ENCODE peak calls at places on chromosomes 3 and 15, in ten cellular contexts. One of them, this sample, is unnamed. For H3K27me3 and H3K4me1, the result is how much of the 10 kb centered on the place peaks cover.

GRCh38 chr3:151871639-151872468 is 1.6 kb upstream of the SUCNR1 start:
- DNase-seq in thoracic aorta: no peak
- DNase-seq in effector memory CD4-positive, alpha-beta T cell: no peak
- DNase-seq in transverse colon: no peak
- DNase-seq in aorta: no peak
- DNase-seq in stomach: no peak
- DNase-seq in CD8-positive, alpha-beta T cell: no peak
- DNase-seq in naive thymus-derived CD4-positive, alpha-beta T cell: no peak
- DNase-seq in tibial artery: no peak
- DNase-seq in astrocyte: no peak
- DNase-seq in this sample: no peak

GRCh38 chr3:47225310-47225906 is 57.2 kb downstream of the KIF9 start:
- DNase-seq in astrocyte: no peak
- DNase-seq in effector memory CD4-positive, alpha-beta T cell: no peak
- DNase-seq in naive thymus-derived CD4-positive, alpha-beta T cell: no peak
- DNase-seq in tibial artery: peak
- DNase-seq in stomach: no peak
- DNase-seq in thoracic aorta: no peak
- DNase-seq in CD8-positive, alpha-beta T cell: no peak
- DNase-seq in aorta: no peak
- DNase-seq in transverse colon: peak
- DNase-seq in this sample: no peak

GRCh38 chr3:65714138-65714537 is 324.6 kb downstream of the MAGI1 start:
- DNase-seq in naive thymus-derived CD4-positive, alpha-beta T cell: no peak
- DNase-seq in transverse colon: no peak
- DNase-seq in thoracic aorta: no peak
- DNase-seq in tibial artery: peak
- DNase-seq in aorta: no peak
- DNase-seq in CD8-positive, alpha-beta T cell: no peak
- DNase-seq in stomach: no peak
- DNase-seq in effector memory CD4-positive, alpha-beta T cell: no peak
- DNase-seq in astrocyte: peak
- DNase-seq in this sample: no peak

GRCh38 chr15:34206016-34206415 is 3.9 kb downstream of the KATNBL1 start:
- DNase-seq in aorta: no peak
- DNase-seq in astrocyte: peak
- DNase-seq in thoracic aorta: no peak
- DNase-seq in tibial artery: no peak
- DNase-seq in stomach: no peak
- DNase-seq in transverse colon: no peak
- DNase-seq in CD8-positive, alpha-beta T cell: no peak
- DNase-seq in effector memory CD4-positive, alpha-beta T cell: no peak
- DNase-seq in naive thymus-derived CD4-positive, alpha-beta T cell: no peak
- DNase-seq in this sample: no peak

GRCh38 chr15:70259030-70259424 is 161.3 kb upstream of the TLE3 start:
- DNase-seq in stomach: peak
- DNase-seq in naive thymus-derived CD4-positive, alpha-beta T cell: peak
- DNase-seq in tibial artery: peak
- DNase-seq in thoracic aorta: no peak
- DNase-seq in transverse colon: peak
- DNase-seq in aorta: peak
- DNase-seq in effector memory CD4-positive, alpha-beta T cell: peak
- DNase-seq in astrocyte: peak
- DNase-seq in CD8-positive, alpha-beta T cell: peak
- DNase-seq in this sample: peak

GRCh38 chr3:51982352-51982837 is 940 bp upstream of the ACY1 start:
- DNase-seq in astrocyte: no peak
- DNase-seq in stomach: peak
- DNase-seq in thoracic aorta: no peak
- DNase-seq in tibial artery: no peak
- DNase-seq in aorta: no peak
- DNase-seq in CD8-positive, alpha-beta T cell: no peak
- DNase-seq in effector memory CD4-positive, alpha-beta T cell: no peak
- DNase-seq in naive thymus-derived CD4-positive, alpha-beta T cell: no peak
- DNase-seq in transverse colon: peak
- DNase-seq in this sample: no peak

GRCh38 chr3:107431048-107431297 is 53.7 kb downstream of the CCDC54 start:
- DNase-seq in transverse colon: peak
- DNase-seq in CD8-positive, alpha-beta T cell: no peak
- DNase-seq in aorta: no peak
- DNase-seq in stomach: no peak
- DNase-seq in tibial artery: peak
- DNase-seq in thoracic aorta: no peak
- DNase-seq in naive thymus-derived CD4-positive, alpha-beta T cell: peak
- DNase-seq in astrocyte: no peak
- DNase-seq in effector memory CD4-positive, alpha-beta T cell: no peak
- DNase-seq in this sample: no peak

GRCh38 chr3:50575372-50575771 is 6.0 kb downstream of the HEMK1 start:
- DNase-seq in effector memory CD4-positive, alpha-beta T cell: no peak
- DNase-seq in CD8-positive, alpha-beta T cell: no peak
- DNase-seq in stomach: no peak
- DNase-seq in thoracic aorta: no peak
- DNase-seq in transverse colon: no peak
- DNase-seq in aorta: no peak
- DNase-seq in naive thymus-derived CD4-positive, alpha-beta T cell: no peak
- DNase-seq in astrocyte: no peak
- DNase-seq in tibial artery: no peak
- DNase-seq in this sample: no peak

GRCh38 chr3:156957715-156958114 is 131.6 kb downstream of the LEKR1 start:
- DNase-seq in transverse colon: no peak
- DNase-seq in stomach: no peak
- DNase-seq in astrocyte: no peak
- DNase-seq in aorta: no peak
- DNase-seq in naive thymus-derived CD4-positive, alpha-beta T cell: no peak
- DNase-seq in thoracic aorta: no peak
- DNase-seq in tibial artery: no peak
- DNase-seq in CD8-positive, alpha-beta T cell: no peak
- DNase-seq in effector memory CD4-positive, alpha-beta T cell: no peak
- DNase-seq in this sample: no peak

GRCh38 chr3:147200545-147200944 is 205.8 kb downstream of the ZIC4 start:
- DNase-seq in astrocyte: peak
- DNase-seq in aorta: no peak
- DNase-seq in transverse colon: no peak
- DNase-seq in naive thymus-derived CD4-positive, alpha-beta T cell: no peak
- DNase-seq in thoracic aorta: no peak
- DNase-seq in CD8-positive, alpha-beta T cell: no peak
- DNase-seq in effector memory CD4-positive, alpha-beta T cell: no peak
- DNase-seq in tibial artery: no peak
- DNase-seq in stomach: no peak
- DNase-seq in this sample: no peak

GRCh38 chr3:184604039-184604955 is 42.7 kb downstream of the EPHB3 start:
- DNase-seq in CD8-positive, alpha-beta T cell: no peak
- DNase-seq in transverse colon: no peak
- DNase-seq in tibial artery: no peak
- DNase-seq in naive thymus-derived CD4-positive, alpha-beta T cell: no peak
- DNase-seq in thoracic aorta: no peak
- DNase-seq in stomach: no peak
- DNase-seq in aorta: no peak
- DNase-seq in astrocyte: no peak
- DNase-seq in effector memory CD4-positive, alpha-beta T cell: no peak
- DNase-seq in this sample: no peak

GRCh38 chr3:157586293-157586692 is 83.1 kb upstream of the VEPH1 start:
- DNase-seq in CD8-positive, alpha-beta T cell: no peak
- DNase-seq in transverse colon: no peak
- DNase-seq in tibial artery: no peak
- DNase-seq in astrocyte: no peak
- DNase-seq in thoracic aorta: no peak
- DNase-seq in effector memory CD4-positive, alpha-beta T cell: no peak
- DNase-seq in stomach: no peak
- DNase-seq in aorta: no peak
- DNase-seq in naive thymus-derived CD4-positive, alpha-beta T cell: no peak
- DNase-seq in this sample: peak

GRCh38 chr3:187223799-187224198 is 26.5 kb downstream of the RTP1 start:
- DNase-seq in transverse colon: no peak
- DNase-seq in stomach: no peak
- DNase-seq in aorta: no peak
- DNase-seq in naive thymus-derived CD4-positive, alpha-beta T cell: no peak
- DNase-seq in tibial artery: no peak
- DNase-seq in CD8-positive, alpha-beta T cell: no peak
- DNase-seq in thoracic aorta: no peak
- DNase-seq in effector memory CD4-positive, alpha-beta T cell: no peak
- DNase-seq in astrocyte: peak
- DNase-seq in this sample: no peak

DNA sequence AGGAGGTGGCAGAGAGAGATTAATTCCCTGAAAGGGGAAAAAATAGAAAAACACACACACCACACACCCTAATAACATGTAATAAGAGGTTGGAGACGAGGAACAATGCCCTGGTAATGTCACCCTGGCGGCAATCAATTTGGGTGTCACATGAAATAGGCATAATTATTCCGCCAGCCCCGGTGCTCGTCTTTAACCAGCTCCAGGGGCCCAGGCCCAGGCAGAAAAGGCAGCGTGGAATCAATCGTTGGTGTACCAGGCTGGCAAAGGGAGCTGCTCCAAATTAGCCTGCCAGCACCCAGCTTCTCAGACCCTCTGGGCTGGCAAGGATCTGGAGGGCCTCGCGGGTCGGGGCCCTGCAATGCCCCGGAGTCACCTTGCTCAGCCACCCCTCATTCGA is 5.6 kb downstream of the LINGO1 start:
- DNase-seq in thoracic aorta: no peak
- DNase-seq in effector memory CD4-positive, alpha-beta T cell: no peak
- DNase-seq in naive thymus-derived CD4-positive, alpha-beta T cell: no peak
- DNase-seq in astrocyte: no peak
- DNase-seq in aorta: no peak
- DNase-seq in stomach: no peak
- DNase-seq in tibial artery: no peak
- DNase-seq in CD8-positive, alpha-beta T cell: no peak
- DNase-seq in transverse colon: no peak
- DNase-seq in this sample: no peak
- H3K27me3 ChIP-seq in thoracic aorta: under half
- H3K27me3 ChIP-seq in effector memory CD4-positive, alpha-beta T cell: under half
- H3K27me3 ChIP-seq in naive thymus-derived CD4-positive, alpha-beta T cell: under half
- H3K27me3 ChIP-seq in astrocyte: under half
- H3K27me3 ChIP-seq in aorta: under half
- H3K27me3 ChIP-seq in stomach: under half
- H3K27me3 ChIP-seq in tibial artery: under half
- H3K27me3 ChIP-seq in CD8-positive, alpha-beta T cell: under half
- H3K27me3 ChIP-seq in transverse colon: under half
- H3K27me3 ChIP-seq in this sample: under half

GRCh38 chr3:140341817-140342403 is 336.0 kb upstream of the TRIM42 start:
- DNase-seq in naive thymus-derived CD4-positive, alpha-beta T cell: no peak
- DNase-seq in effector memory CD4-positive, alpha-beta T cell: no peak
- DNase-seq in transverse colon: no peak
- DNase-seq in stomach: no peak
- DNase-seq in tibial artery: no peak
- DNase-seq in astrocyte: no peak
- DNase-seq in thoracic aorta: no peak
- DNase-seq in CD8-positive, alpha-beta T cell: no peak
- DNase-seq in aorta: no peak
- DNase-seq in this sample: no peak

GRCh38 chr3:140341213-140341612 is 336.7 kb upstream of the TRIM42 start:
- DNase-seq in astrocyte: no peak
- DNase-seq in thoracic aorta: no peak
- DNase-seq in effector memory CD4-positive, alpha-beta T cell: no peak
- DNase-seq in aorta: no peak
- DNase-seq in stomach: no peak
- DNase-seq in CD8-positive, alpha-beta T cell: no peak
- DNase-seq in naive thymus-derived CD4-positive, alpha-beta T cell: no peak
- DNase-seq in tibial artery: no peak
- DNase-seq in transverse colon: peak
- DNase-seq in this sample: no peak

GRCh38 chr3:140343709-140344417 is 334.0 kb upstream of the TRIM42 start:
- DNase-seq in CD8-positive, alpha-beta T cell: no peak
- DNase-seq in aorta: no peak
- DNase-seq in astrocyte: no peak
- DNase-seq in stomach: no peak
- DNase-seq in tibial artery: no peak
- DNase-seq in naive thymus-derived CD4-positive, alpha-beta T cell: no peak
- DNase-seq in effector memory CD4-positive, alpha-beta T cell: no peak
- DNase-seq in thoracic aorta: no peak
- DNase-seq in transverse colon: no peak
- DNase-seq in this sample: no peak

GRCh38 chr3:140343211-140343610 is 334.7 kb upstream of the TRIM42 start:
- DNase-seq in thoracic aorta: no peak
- DNase-seq in stomach: no peak
- DNase-seq in transverse colon: no peak
- DNase-seq in CD8-positive, alpha-beta T cell: no peak
- DNase-seq in tibial artery: no peak
- DNase-seq in astrocyte: peak
- DNase-seq in aorta: no peak
- DNase-seq in naive thymus-derived CD4-positive, alpha-beta T cell: no peak
- DNase-seq in effector memory CD4-positive, alpha-beta T cell: no peak
- DNase-seq in this sample: no peak

GRCh38 chr3:140342668-140343067 is 335.2 kb upstream of the TRIM42 start:
- DNase-seq in aorta: no peak
- DNase-seq in naive thymus-derived CD4-positive, alpha-beta T cell: no peak
- DNase-seq in astrocyte: no peak
- DNase-seq in transverse colon: no peak
- DNase-seq in thoracic aorta: no peak
- DNase-seq in CD8-positive, alpha-beta T cell: no peak
- DNase-seq in stomach: no peak
- DNase-seq in effector memory CD4-positive, alpha-beta T cell: no peak
- DNase-seq in tibial artery: no peak
- DNase-seq in this sample: no peak
- H3K27ac ChIP-seq in aorta: no peak
- H3K27ac ChIP-seq in naive thymus-derived CD4-positive, alpha-beta T cell: no peak
- H3K27ac ChIP-seq in astrocyte: no peak
- H3K27ac ChIP-seq in transverse colon: no peak
- H3K27ac ChIP-seq in thoracic aorta: no peak
- H3K27ac ChIP-seq in CD8-positive, alpha-beta T cell: no peak
- H3K27ac ChIP-seq in stomach: no peak
- H3K27ac ChIP-seq in effector memory CD4-positive, alpha-beta T cell: no peak
- H3K27ac ChIP-seq in tibial artery: no peak
- H3K27ac ChIP-seq in this sample: no peak

GRCh38 chr3:141077631-141078030 is 26.5 kb downstream of the SPSB4 start:
- DNase-seq in astrocyte: no peak
- DNase-seq in thoracic aorta: no peak
- DNase-seq in transverse colon: no peak
- DNase-seq in tibial artery: peak
- DNase-seq in stomach: no peak
- DNase-seq in naive thymus-derived CD4-positive, alpha-beta T cell: no peak
- DNase-seq in CD8-positive, alpha-beta T cell: no peak
- DNase-seq in aorta: no peak
- DNase-seq in effector memory CD4-positive, alpha-beta T cell: no peak
- DNase-seq in this sample: no peak
- H3K4me1 ChIP-seq in astrocyte: under half
- H3K4me1 ChIP-seq in thoracic aorta: under half
- H3K4me1 ChIP-seq in transverse colon: under half
- H3K4me1 ChIP-seq in tibial artery: under half
- H3K4me1 ChIP-seq in stomach: under half
- H3K4me1 ChIP-seq in naive thymus-derived CD4-positive, alpha-beta T cell: under half
- H3K4me1 ChIP-seq in CD8-positive, alpha-beta T cell: under half
- H3K4me1 ChIP-seq in aorta: under half
- H3K4me1 ChIP-seq in effector memory CD4-positive, alpha-beta T cell: under half
- H3K4me1 ChIP-seq in this sample: under half

DNA sequence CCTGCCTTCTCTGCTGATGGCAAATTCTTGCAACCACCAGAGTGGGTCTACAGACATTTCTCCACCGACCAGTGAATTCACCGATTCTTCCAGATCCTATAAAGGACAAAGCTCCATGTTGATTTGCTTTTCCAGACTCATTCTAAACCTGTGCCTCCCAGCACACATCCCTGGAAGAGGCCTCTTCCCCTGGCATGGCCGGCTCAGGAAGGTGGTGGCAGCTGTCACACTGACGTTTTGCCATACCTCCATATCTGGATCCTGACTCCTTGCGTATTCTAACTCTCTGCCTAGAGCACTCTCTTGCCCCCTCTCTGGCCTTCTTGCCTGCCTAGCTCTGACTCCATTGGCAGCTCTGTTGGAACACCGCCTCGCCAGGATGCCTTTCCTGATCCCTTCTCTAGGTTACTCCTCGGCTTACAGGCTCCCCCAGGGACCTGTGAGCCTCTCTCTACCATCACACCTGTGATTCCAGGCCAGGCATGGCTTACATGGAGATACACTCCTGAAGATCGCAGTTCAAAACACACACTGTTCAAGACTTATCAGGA is 31.0 kb downstream of the SLCO2A1 start:
- DNase-seq in CD8-positive, alpha-beta T cell: no peak
- DNase-seq in effector memory CD4-positive, alpha-beta T cell: no peak
- DNase-seq in transverse colon: no peak
- DNase-seq in astrocyte: no peak
- DNase-seq in naive thymus-derived CD4-positive, alpha-beta T cell: no peak
- DNase-seq in stomach: no peak
- DNase-seq in thoracic aorta: no peak
- DNase-seq in tibial artery: no peak
- DNase-seq in aorta: no peak
- DNase-seq in this sample: no peak
- H3K27me3 ChIP-seq in CD8-positive, alpha-beta T cell: under half
- H3K27me3 ChIP-seq in effector memory CD4-positive, alpha-beta T cell: under half
- H3K27me3 ChIP-seq in transverse colon: under half
- H3K27me3 ChIP-seq in astrocyte: under half
- H3K27me3 ChIP-seq in naive thymus-derived CD4-positive, alpha-beta T cell: under half
- H3K27me3 ChIP-seq in stomach: under half
- H3K27me3 ChIP-seq in thoracic aorta: under half
- H3K27me3 ChIP-seq in tibial artery: under half
- H3K27me3 ChIP-seq in aorta: under half
- H3K27me3 ChIP-seq in this sample: under half